ENCODE peak calls at places on chromosomes 12 and 14, in five cellular contexts. X, P, M, D and W are unnamed samples.

GRCh38 chr14:96698846-96699543 is 98.2 kb upstream of the VRK1 start:
- DNase-seq in X (no peak), P (no peak), M (no peak), D (no peak), W (no peak)

GRCh38 chr12:121279507-121279915 is 17.0 kb downstream of the CAMKK2 start:
- DNase-seq in X (no peak), P (no peak), M (no peak), D (peak; percentile 34), W (no peak)

GRCh38 chr14:94124582-94125377 is 4.6 kb downstream of the IFI27L2 start:
- DNase-seq in X (no peak), P (no peak), M (no peak), D (no peak), W (peak; percentile 43)

GRCh38 chr12:110555509-110556406 is 27.4 kb downstream of the PPTC7 start:
- DNase-seq in X (no peak), P (no peak), M (peak; percentile 69), D (no peak), W (no peak)

GRCh38 chr12:122116707-122117535 is 38.4 kb downstream of the MLXIP start:
- DNase-seq in X (no peak), P (no peak), M (no peak), D (no peak), W (no peak)

GRCh38 chr12:402127-402456 is 648 bp downstream of the CCDC77 start:
- DNase-seq in X (no peak), P (no peak), M (peak; percentile 29), D (peak; percentile 18), W (no peak)

GRCh38 chr12:96414637-96415036 is 14.4 kb upstream of the CDK17 start:
- DNase-seq in X (no peak), P (no peak), M (no peak), D (no peak), W (no peak)

GRCh38 chr12:43776498-43776897 is 17.7 kb downstream of the IRAK4 start:
- DNase-seq in X (no peak), P (no peak), M (peak; percentile 28), D (no peak), W (no peak)

GRCh38 chr12:68932701-68933563 is at the start of gene CPM:
- DNase-seq in X (peak; percentile 29), P (peak; percentile 78), M (no peak), D (peak; percentile 49), W (no peak)

GRCh38 chr12:8913702-8914032 is 642 bp upstream of the PHC1 start:
- DNase-seq in X (no peak), P (no peak), M (no peak), D (no peak), W (no peak)

GRCh38 chr12:47779943-47780504 is 7.0 kb downstream of the SLC48A1 start:
- DNase-seq in X (no peak), P (no peak), M (no peak), D (no peak), W (no peak)

GRCh38 chr12:47783821-47784819 is 11.1 kb downstream of the SLC48A1 start:
- DNase-seq in X (no peak), P (no peak), M (no peak), D (no peak), W (no peak)

GRCh38 chr12:47781479-47782371 is 8.7 kb downstream of the SLC48A1 start:
- DNase-seq in X (no peak), P (peak; percentile 68), M (no peak), D (no peak), W (no peak)

GRCh38 chr12:47783024-47783755 is 10.2 kb downstream of the SLC48A1 start:
- DNase-seq in X (no peak), P (no peak), M (no peak), D (no peak), W (no peak)

DNA sequence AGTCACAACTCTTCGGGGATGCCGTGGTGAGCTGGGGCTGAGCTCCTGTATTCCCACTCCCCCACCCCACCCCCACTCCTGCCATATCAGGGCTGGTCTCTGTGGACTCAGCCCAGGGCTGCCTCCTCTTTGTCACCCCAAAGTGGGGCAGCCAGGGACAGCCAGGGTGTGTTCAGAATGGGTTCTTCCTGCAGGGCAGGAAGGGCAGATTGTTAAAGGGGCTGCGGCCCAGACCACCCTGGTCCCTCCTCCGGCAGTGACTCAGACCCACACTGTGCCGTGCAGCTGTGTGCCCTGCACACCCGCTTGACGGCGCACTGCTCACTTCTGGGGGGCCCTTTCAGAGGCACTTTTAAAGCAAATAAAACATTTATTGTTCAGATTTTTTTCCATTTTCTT is 9.3 kb downstream of the SLC48A1 start:
- DNase-seq in X (no peak), P (no peak), M (no peak), D (no peak), W (no peak)
- TF ChIP-seq CTCF in X (no peak), P (no peak), M (no peak), D (no peak), W (no peak)

DNA sequence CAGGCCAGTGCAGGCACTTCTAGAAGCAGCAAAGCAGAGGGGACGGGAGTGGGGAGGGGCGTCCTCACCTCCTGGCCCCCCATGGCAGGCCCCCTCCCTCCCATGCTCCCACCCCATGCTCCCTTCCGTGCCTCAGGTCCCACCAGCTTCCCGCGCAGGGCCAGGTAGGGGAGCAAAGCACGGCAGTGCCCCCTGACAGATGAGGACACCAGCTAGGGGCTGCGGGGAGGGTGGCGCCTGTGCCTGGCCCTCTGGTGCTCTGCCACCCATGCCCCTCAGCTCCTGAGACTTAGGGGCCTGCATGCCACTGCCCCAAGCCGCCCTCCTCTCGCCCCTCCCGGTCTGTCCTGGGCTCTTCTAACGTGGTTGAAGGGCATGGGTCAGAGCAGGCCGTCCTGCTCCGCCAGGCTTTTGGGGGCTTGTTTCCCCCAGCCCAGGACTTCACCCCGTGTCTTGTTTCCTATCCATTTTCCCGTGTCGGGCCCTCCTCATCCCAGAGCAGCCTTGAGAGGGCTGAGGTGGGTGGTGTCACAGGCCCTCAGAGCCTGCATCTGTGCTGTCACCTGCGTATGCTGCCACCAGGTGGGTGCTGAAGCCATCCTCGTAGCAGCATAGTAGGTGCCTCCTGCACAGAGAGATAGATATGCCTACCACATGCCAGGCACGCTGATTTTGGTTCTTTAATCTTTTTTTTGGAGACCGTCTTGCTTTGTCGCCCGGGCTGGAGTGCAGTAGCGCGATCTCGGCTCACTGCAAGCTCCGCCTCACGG is 10.2 kb downstream of the TRMT61A start:
- DNase-seq in X (no peak), P (no peak), M (no peak), D (no peak), W (no peak)
- TF ChIP-seq CTCF in X (no peak), P (no peak), M (no peak), D (no peak), W (no peak)

GRCh38 chr12:3962661-3963483 is 89.7 kb upstream of the PARP11 start:
- DNase-seq in X (no peak), P (no peak), M (no peak), D (no peak), W (no peak)
- TF ChIP-seq CTCF in X (no peak), P (no peak), M (no peak), D (no peak), W (no peak)

DNA sequence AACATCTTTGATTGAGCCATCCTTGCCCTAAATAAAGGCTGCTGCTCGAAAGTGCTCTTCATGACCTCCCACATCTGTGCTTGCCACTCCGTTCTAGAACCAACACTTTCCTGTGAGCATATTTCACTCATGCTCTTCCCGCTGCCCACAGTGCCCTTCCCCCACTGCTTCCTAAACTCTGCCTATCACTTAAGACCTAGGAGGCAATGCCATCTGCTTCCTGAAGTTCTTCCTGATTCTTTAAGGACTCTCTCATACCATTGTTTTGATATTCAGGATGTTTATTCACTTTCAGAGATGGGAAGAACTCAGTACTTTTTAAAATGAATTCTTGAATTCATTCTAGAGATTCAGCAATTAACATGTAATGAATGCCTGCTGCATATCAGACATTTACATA is 49.9 kb downstream of the ZFYVE21 start:
- DNase-seq in X (no peak), P (no peak), M (no peak), D (peak; percentile 45), W (no peak)
- TF ChIP-seq CTCF in X (no peak), P (no peak), M (no peak), D (no peak), W (no peak)

GRCh38 chr14:75700295-75700694 is 39.2 kb downstream of the TTLL5 start:
- DNase-seq in X (no peak), P (no peak), M (no peak), D (no peak), W (no peak)
- TF ChIP-seq CTCF in X (no peak), P (no peak), M (no peak), D (no peak), W (no peak)

DNA sequence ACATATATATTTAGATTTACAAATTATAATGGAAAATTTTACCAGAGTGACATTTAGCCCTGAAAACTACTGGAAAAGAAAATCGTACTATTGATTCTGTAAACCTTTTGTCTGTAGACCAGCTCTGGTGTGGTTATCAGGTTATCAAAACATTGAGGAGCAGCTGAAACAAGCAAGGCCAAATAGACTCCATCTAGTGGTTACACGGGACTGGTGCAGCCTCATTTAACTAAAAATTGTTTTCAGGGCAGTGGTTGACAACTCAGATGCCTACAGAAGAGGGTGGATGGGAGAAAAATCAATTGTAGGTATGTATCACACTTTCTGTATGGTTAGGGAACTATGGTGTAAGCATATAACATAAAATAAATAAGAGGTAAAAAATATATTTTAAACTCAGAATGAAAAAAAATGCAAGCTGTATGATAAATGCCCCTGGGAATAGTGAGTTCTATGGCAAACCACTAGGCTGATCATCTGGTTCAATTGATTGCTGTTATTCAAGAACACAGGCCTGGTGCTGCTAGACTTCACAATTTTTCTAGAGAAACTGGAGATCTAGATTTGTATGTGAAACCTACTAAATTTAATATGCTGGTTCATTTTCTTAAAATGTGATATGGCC is 51.2 kb downstream of the ACSS3 start:
- DNase-seq in X (no peak), P (no peak), M (peak; percentile 53), D (peak; percentile 40), W (no peak)
- TF ChIP-seq CTCF in X (peak; percentile 65), P (peak; percentile 62), M (peak; percentile 88), D (peak; percentile 92), W (peak; percentile 47)

GRCh38 chr14:65958664-65959562 is 527.3 kb upstream of the CCDC196 start:
- DNase-seq in X (no peak), P (no peak), M (peak; percentile 15), D (no peak), W (no peak)

GRCh38 chr14:65961004-65961403 is 525.2 kb upstream of the CCDC196 start:
- DNase-seq in X (no peak), P (no peak), M (peak; percentile 6), D (peak; percentile 75), W (no peak)

GRCh38 chr14:65957631-65958205 is 528.5 kb upstream of the CCDC196 start:
- DNase-seq in X (no peak), P (no peak), M (no peak), D (peak; percentile 9), W (no peak)

GRCh38 chr14:65962952-65963351 is 523.2 kb upstream of the CCDC196 start:
- DNase-seq in X (no peak), P (no peak), M (no peak), D (no peak), W (no peak)

GRCh38 chr14:65959563-65960024 is 526.6 kb upstream of the CCDC196 start:
- DNase-seq in X (no peak), P (no peak), M (no peak), D (no peak), W (no peak)
- TF ChIP-seq CTCF in X (no peak), P (no peak), M (peak; percentile 55), D (no peak), W (no peak)

GRCh38 chr12:65106948-65107347 is 14.2 kb downstream of the WIF1 start:
- DNase-seq in X (no peak), P (no peak), M (peak; percentile 2), D (no peak), W (no peak)
- TF ChIP-seq CTCF in X (no peak), P (peak; percentile 12), M (peak; percentile 76), D (no peak), W (no peak)